ENCODE peak calls at places on chromosomes 13 and 19, in four cellular contexts. T is CD8-positive, alpha-beta memory T cell; H is AG04450; W is cardiac muscle cell. Y is an unnamed sample.
A peak's percentile ranks its signal among the peaks of the same experiment; 100 is the strongest.

GRCh38 chr13:109243311-109243951 is 543.0 kb downstream of the IRS2 start:
- DNase-seq in W (peak; percentile 53), T (no peak), H (peak; percentile 65), Y (peak; percentile 72)

GRCh38 chr13:24995225-24995804 is 100.6 kb upstream of the PABPC3 start:
- DNase-seq in H (peak; percentile 66), T (peak; percentile 18), W (peak; percentile 90), Y (peak; percentile 56)

GRCh38 chr13:33639640-33640080 is 178.3 kb upstream of the RFC3 start:
- DNase-seq in W (no peak), H (no peak), T (no peak), Y (no peak)

GRCh38 chr19:38070573-38070972 is 153.4 kb downstream of the DPF1 start:
- DNase-seq in T (no peak), W (no peak), H (peak; percentile 43), Y (peak; percentile 5)

GRCh38 chr13:33766724-33767123 is 51.2 kb upstream of the RFC3 start:
- DNase-seq in T (no peak), H (no peak), W (no peak), Y (no peak)

GRCh38 chr13:100443278-100443997 is 145.2 kb downstream of the GGACT start:
- DNase-seq in T (no peak), H (no peak), W (no peak), Y (no peak)

GRCh38 chr19:40524133-40524549 is 52.5 kb upstream of the SHKBP1 start:
- DNase-seq in W (no peak), H (no peak), T (no peak), Y (no peak)

GRCh38 chr19:3275068-3275582 is 50.7 kb downstream of the CELF5 start:
- DNase-seq in W (peak; percentile 13), T (no peak), H (no peak), Y (no peak)

GRCh38 chr13:39616087-39616694 is 13.2 kb upstream of the LHFPL6 start:
- DNase-seq in W (peak; percentile 87), T (no peak), H (peak; percentile 33), Y (no peak)

GRCh38 chr19:3479819-3480215 is 508 bp downstream of the SMIM24 start:
- DNase-seq in T (no peak), W (no peak), H (no peak), Y (no peak)

GRCh38 chr19:41356984-41357739 is 3.4 kb upstream of the TGFB1 start:
- DNase-seq in W (no peak), T (no peak), H (no peak), Y (no peak)

GRCh38 chr19:30719189-30719990 is 347.2 kb downstream of the ZNF536 start:
- DNase-seq in W (peak; percentile 67), T (no peak), H (no peak), Y (no peak)

GRCh38 chr13:98223741-98224140 is 46.7 kb upstream of the RNF113B start:
- DNase-seq in W (no peak), H (no peak), T (no peak), Y (no peak)

GRCh38 chr19:15551183-15552004 is 43.1 kb downstream of the CYP4F22 start:
- DNase-seq in H (no peak), W (no peak), T (peak; percentile 63), Y (no peak)

GRCh38 chr19:3057275-3057714 is 5.0 kb downstream of the TLE5 start:
- DNase-seq in T (no peak), H (no peak), W (no peak), Y (no peak)

GRCh38 chr13:30873519-30873918 is 32.6 kb upstream of the MEDAG start:
- DNase-seq in W (no peak), H (no peak), T (no peak), Y (no peak)

GRCh38 chr19:30648321-30648720 is 276.1 kb downstream of the ZNF536 start:
- DNase-seq in W (no peak), H (no peak), T (no peak), Y (no peak)

GRCh38 chr13:66312312-66313087 is 917.6 kb downstream of the PCDH9 start:
- DNase-seq in T (no peak), H (peak; percentile 4), W (no peak), Y (peak; percentile 27)

GRCh38 chr13:96940961-96941360 is 53.3 kb downstream of the OXGR1 start:
- DNase-seq in W (no peak), H (no peak), T (no peak), Y (no peak)

GRCh38 chr19:43606569-43607229 is 5.2 kb upstream of the SRRM5 start:
- DNase-seq in H (no peak), T (no peak), W (no peak), Y (no peak)

GRCh38 chr13:66469745-66470144 is 760.4 kb downstream of the PCDH9 start:
- DNase-seq in T (no peak), H (no peak), W (no peak), Y (no peak)

GRCh38 chr13:98976338-98976737 is 1.5 kb downstream of the DOCK9 start:
- DNase-seq in T (no peak), W (no peak), H (no peak), Y (no peak)

GRCh38 chr13:82898625-82899024 is 983.6 kb downstream of the SLITRK1 start:
- DNase-seq in W (no peak), T (no peak), H (no peak), Y (no peak)

GRCh38 chr19:42488783-42489521 is 39.3 kb downstream of the CEACAM1 start:
- DNase-seq in T (no peak), H (no peak), W (no peak), Y (no peak)

GRCh38 chr19:47035495-47036232 is 12.8 kb downstream of the TMEM160 start:
- DNase-seq in W (peak; percentile 79), H (peak; percentile 47), T (peak; percentile 89), Y (peak; percentile 39)
- H3K4me3 ChIP-seq in W (peak overlapping the region; percentile 23), H (peak overlapping the region; percentile 58), T (peak overlapping the region; percentile 69), Y (peak overlapping the region; percentile 39)

GRCh38 chr13:49044008-49044407 is 68.3 kb downstream of the FNDC3A start:
- DNase-seq in W (no peak), H (no peak), T (no peak), Y (no peak)

GRCh38 chr13:49046002-49046401 is 70.3 kb downstream of the FNDC3A start:
- DNase-seq in W (no peak), T (no peak), H (no peak), Y (peak; percentile 25)

GRCh38 chr13:49044849-49045248 is 69.1 kb downstream of the FNDC3A start:
- DNase-seq in T (no peak), W (no peak), H (no peak), Y (no peak)

GRCh38 chr13:49040872-49041271 is 65.2 kb downstream of the FNDC3A start:
- DNase-seq in T (no peak), H (no peak), W (no peak), Y (no peak)

GRCh38 chr13:49042476-49042875 is 66.8 kb downstream of the FNDC3A start:
- DNase-seq in W (no peak), H (no peak), T (no peak), Y (no peak)
- H3K4me3 ChIP-seq in W (no peak overlapping the region), H (no peak overlapping the region), T (no peak overlapping the region), Y (no peak overlapping the region)

DNA sequence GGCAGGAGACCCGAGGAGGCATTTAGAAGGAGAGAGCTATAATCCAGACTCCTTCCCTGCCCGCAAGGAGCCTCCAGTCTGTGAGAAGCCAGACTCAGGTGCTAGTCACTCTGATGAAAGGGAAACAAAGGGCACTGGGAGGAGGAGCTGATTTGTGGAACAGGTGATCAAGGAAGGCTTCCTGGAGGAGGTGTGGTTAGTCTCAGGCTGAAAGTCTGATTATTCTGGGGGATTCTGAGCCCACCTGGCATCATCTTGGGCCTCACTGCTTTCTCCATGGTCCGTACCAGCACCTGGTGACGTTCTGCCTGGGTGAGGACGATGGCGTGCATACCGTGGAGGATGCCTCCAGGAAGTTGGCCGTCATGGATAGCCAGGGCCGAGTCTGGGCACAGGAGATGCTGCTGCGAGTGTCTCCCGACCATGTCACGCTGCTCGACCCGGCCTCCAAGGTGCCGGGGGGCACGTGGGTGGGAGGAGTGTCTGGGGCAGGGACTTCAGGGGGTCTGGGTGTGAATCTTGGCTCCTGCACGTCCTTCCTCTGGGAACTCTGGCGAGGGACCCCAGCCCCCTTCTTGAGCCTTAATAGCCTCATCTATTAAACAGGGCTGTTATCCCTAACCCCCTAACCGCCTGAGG is 3.9 kb downstream of the EPS8L1 start:
- DNase-seq in W (no peak), H (no peak), T (no peak), Y (no peak)
- H3K4me3 ChIP-seq in W (no peak overlapping the region), H (no peak overlapping the region), T (no peak overlapping the region), Y (no peak overlapping the region)

GRCh38 chr19:44746946-44747738 is 1.4 kb upstream of the BCL3 start:
- DNase-seq in W (peak; percentile 84), T (peak; percentile 91), H (peak; percentile 84), Y (peak; percentile 87)
- H3K4me3 ChIP-seq in W (peak overlapping the region; percentile 82), T (peak overlapping the region; percentile 93), H (peak overlapping the region; percentile 61), Y (peak overlapping the region; percentile 49)

GRCh38 chr13:89383891-89384290 is 1712.7 kb downstream of the SLITRK5 start:
- DNase-seq in W (no peak), T (no peak), H (no peak), Y (no peak)
- H3K4me3 ChIP-seq in W (no peak overlapping the region), T (no peak overlapping the region), H (no peak overlapping the region), Y (no peak overlapping the region)

DNA sequence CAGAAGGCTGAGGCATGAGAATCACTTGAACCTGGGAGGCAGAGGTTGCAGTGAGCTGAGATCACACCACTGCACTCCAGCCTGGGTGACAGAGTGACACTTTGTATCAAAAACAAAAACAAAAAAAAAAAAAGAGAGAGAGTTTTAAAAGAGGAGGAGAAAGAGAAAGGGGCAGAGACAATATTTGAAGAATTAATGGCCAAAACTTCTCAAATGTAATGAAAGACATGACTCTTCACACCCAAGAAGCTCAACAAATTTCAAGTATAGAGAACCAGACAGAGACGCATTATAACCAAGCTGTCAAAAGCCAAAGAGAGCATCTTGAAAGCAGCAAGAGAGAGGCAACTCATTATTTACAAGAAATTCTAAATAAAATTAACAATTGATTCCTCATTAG is 36.9 kb upstream of the USP12 start:
- DNase-seq in W (no peak), T (no peak), H (no peak), Y (no peak)
- H3K4me3 ChIP-seq in W (no peak overlapping the region), T (no peak overlapping the region), H (no peak overlapping the region), Y (no peak overlapping the region)

GRCh38 chr19:56594783-56595547 is at the start of gene ZNF71:
- DNase-seq in W (peak; percentile 92), T (peak; percentile 77), H (peak; percentile 62), Y (peak; percentile 34)

GRCh38 chr19:56595548-56595899 is 422 bp downstream of the ZNF71 start:
- DNase-seq in H (no peak), T (no peak), W (no peak), Y (no peak)

GRCh38 chr19:56597696-56598095 is 2.6 kb downstream of the ZNF71 start:
- DNase-seq in H (no peak), T (no peak), W (no peak), Y (no peak)

GRCh38 chr19:56594446-56594782 is 688 bp upstream of the ZNF71 start:
- DNase-seq in W (no peak), T (no peak), H (no peak), Y (no peak)

DNA sequence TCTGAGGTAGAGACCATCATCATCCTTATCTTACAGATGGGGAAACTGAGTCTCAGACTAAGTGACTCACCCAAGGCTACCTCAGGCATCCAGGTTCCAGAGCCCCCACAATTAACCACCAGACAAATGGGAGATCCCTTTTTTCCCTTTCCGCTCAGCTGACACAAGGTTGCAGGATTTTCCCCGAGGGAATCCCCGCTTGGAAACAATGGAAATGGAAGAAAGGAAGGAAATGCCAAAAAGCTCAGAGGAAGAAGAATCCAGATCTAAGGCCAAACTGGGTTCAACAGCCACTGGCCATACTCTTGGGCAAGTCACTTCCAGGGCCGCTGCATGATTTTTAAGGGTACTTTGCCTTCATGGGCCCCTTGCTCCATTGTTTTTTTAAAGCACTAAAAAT is 1.6 kb downstream of the ZNF71 start:
- DNase-seq in T (no peak), H (no peak), W (no peak), Y (no peak)
- H3K4me3 ChIP-seq in T (no peak overlapping the region), H (no peak overlapping the region), W (no peak overlapping the region), Y (no peak overlapping the region)

GRCh38 chr19:13093407-13094284 is 9.0 kb downstream of the LYL1 start:
- DNase-seq in H (peak; percentile 60), W (peak; percentile 81), T (peak; percentile 66), Y (peak; percentile 46)
- H3K4me3 ChIP-seq in H (no peak overlapping the region), W (no peak overlapping the region), T (no peak overlapping the region), Y (no peak overlapping the region)